ENCODE peak calls at places on chromosomes 13 and 19, in seven cellular contexts. X, Q, C, D, W, V and I are unnamed samples.

GRCh38 chr13:73607489-73608156 is 526.6 kb downstream of the KLF12 start:
- DNase-seq in X (no peak), Q (no peak), C (no peak), D (no peak), W (no peak), V (no peak), I (no peak)

GRCh38 chr19:19652482-19653295 is 9.2 kb upstream of the GMIP start:
- DNase-seq in X (peak), Q (no peak), C (no peak), D (peak), W (no peak), V (no peak), I (peak)

GRCh38 chr13:76637651-76638111 is 248.5 kb downstream of the KCTD12 start:
- DNase-seq in X (peak), Q (no peak), C (peak), D (no peak), W (no peak), V (no peak), I (peak)

GRCh38 chr19:47134533-47134932 is 3.9 kb downstream of the SAE1 start:
- DNase-seq in X (no peak), Q (no peak), C (no peak), D (no peak), W (no peak), V (no peak), I (no peak)

GRCh38 chr13:28718186-28718537 is 608 bp downstream of the SLC46A3 start:
- DNase-seq in X (peak), Q (no peak), C (no peak), D (peak), W (no peak), V (no peak), I (no peak)

GRCh38 chr19:44582581-44583265 is 30.6 kb upstream of the IGSF23 start:
- DNase-seq in X (peak), Q (no peak), C (no peak), D (peak), W (no peak), V (no peak), I (peak)

GRCh38 chr13:62997038-62997619 is 1581.5 kb upstream of the PCDH20 start:
- DNase-seq in X (no peak), Q (no peak), C (no peak), D (no peak), W (no peak), V (no peak), I (no peak)

GRCh38 chr19:47156861-47157454 is 26.3 kb downstream of the SAE1 start:
- DNase-seq in X (no peak), Q (no peak), C (no peak), D (no peak), W (no peak), V (no peak), I (peak)

GRCh38 chr13:41547253-41548000 is 90.1 kb downstream of the RGCC start:
- DNase-seq in X (peak), Q (no peak), C (no peak), D (no peak), W (no peak), V (no peak), I (peak)

GRCh38 chr19:29587059-29587458 is 19.0 kb upstream of the POP4 start:
- DNase-seq in X (no peak), Q (no peak), C (no peak), D (no peak), W (no peak), V (no peak), I (peak)

GRCh38 chr19:39401549-39402416 is 4.9 kb upstream of the ZFP36 start:
- DNase-seq in X (peak), Q (no peak), C (no peak), D (peak), W (peak), V (peak), I (no peak)

GRCh38 chr19:38441660-38442348 is 8.3 kb downstream of the RYR1 start:
- DNase-seq in X (peak), Q (no peak), C (no peak), D (peak), W (no peak), V (no peak), I (no peak)